ENCODE peak calls at places on chromosomes 16 and 17, in six cellular contexts. S, C, P, K, M and Z are unnamed samples.

GRCh38 chr17:44847581-44847980 is at the start of gene HIGD1B:
- DNase-seq in S (no peak), C (no peak), P (no peak), K (no peak), M (no peak), Z (no peak)

GRCh38 chr16:56649271-56649670 is 2.4 kb upstream of the MT1B start:
- DNase-seq in S (no peak), C (no peak), P (no peak), K (no peak), M (no peak), Z (no peak)

GRCh38 chr16:66491716-66492064 is 58.2 kb downstream of the TK2 start:
- DNase-seq in S (no peak), C (peak), P (no peak), K (no peak), M (no peak), Z (no peak)

GRCh38 chr17:44752953-44753861 is 5.6 kb upstream of the ADAM11 start:
- DNase-seq in S (no peak), C (no peak), P (no peak), K (no peak), M (no peak), Z (no peak)

GRCh38 chr17:74493381-74493833 is 27.0 kb downstream of the CD300A start:
- DNase-seq in S (peak), C (peak), P (peak), K (peak), M (peak), Z (peak)

GRCh38 chr16:11689031-11689840 is 21.0 kb downstream of the SNN start:
- DNase-seq in S (no peak), C (no peak), P (no peak), K (no peak), M (no peak), Z (no peak)

GRCh38 chr16:78177218-78177617 is 77.8 kb downstream of the WWOX start:
- DNase-seq in S (no peak), C (no peak), P (no peak), K (no peak), M (no peak), Z (no peak)

GRCh38 chr17:78903101-78903779 is at the start of gene CEP295NL:
- DNase-seq in S (peak), C (no peak), P (no peak), K (no peak), M (peak), Z (no peak)

GRCh38 chr17:6255331-6255730 is 179.6 kb downstream of the AIPL1 start:
- DNase-seq in S (no peak), C (no peak), P (no peak), K (no peak), M (no peak), Z (no peak)

GRCh38 chr16:84548508-84548907 is 44.0 kb upstream of the MEAK7 start:
- DNase-seq in S (no peak), C (no peak), P (no peak), K (no peak), M (no peak), Z (no peak)